ENCODE peak calls at places on chromosomes 13 and 19, in eight cellular contexts. N, Q, I, G, P, R, B and J are unnamed samples.

GRCh38 chr19:54644056-54644455 is 13.8 kb downstream of the LILRB1 start:
- DNase-seq in N (no peak), Q (no peak), I (no peak), G (no peak), P (no peak), R (no peak), B (peak; percentile 34), J (no peak)

GRCh38 chr13:59494560-59494970 is 669.2 kb downstream of the DIAPH3 start:
- DNase-seq in N (no peak), Q (no peak), I (peak; percentile 66), G (peak; percentile 43), P (no peak), R (no peak), B (no peak), J (peak; percentile 61)

GRCh38 chr13:112680741-112681360 is 9.0 kb upstream of the ATP11A start:
- DNase-seq in N (no peak), Q (no peak), I (no peak), G (no peak), P (no peak), R (no peak), B (no peak), J (no peak)

GRCh38 chr13:70388935-70389334 is 280.7 kb upstream of the KLHL1 start:
- DNase-seq in N (no peak), Q (no peak), I (no peak), G (no peak), P (no peak), R (no peak), B (no peak), J (no peak)

GRCh38 chr19:46225558-46226004 is 4.0 kb upstream of the IGFL1 start:
- DNase-seq in N (no peak), Q (no peak), I (no peak), G (no peak), P (no peak), R (peak; percentile 12), B (no peak), J (no peak)

GRCh38 chr19:1234041-1234669 is 3.6 kb downstream of the CBARP start:
- DNase-seq in N (no peak), Q (no peak), I (no peak), G (no peak), P (no peak), R (no peak), B (no peak), J (no peak)

GRCh38 chr13:45781553-45782326 is 69.8 kb downstream of the SIAH3 start:
- DNase-seq in N (no peak), Q (no peak), I (no peak), G (peak; percentile 80), P (no peak), R (no peak), B (peak; percentile 52), J (peak; percentile 76)

GRCh38 chr13:75960538-75960994 is 324.4 kb downstream of the LMO7 start:
- DNase-seq in N (no peak), Q (no peak), I (no peak), G (no peak), P (no peak), R (no peak), B (no peak), J (no peak)

GRCh38 chr13:20960663-20961309 is 58.2 kb upstream of the XPO4 start:
- DNase-seq in N (no peak), Q (no peak), I (no peak), G (no peak), P (no peak), R (no peak), B (no peak), J (no peak)

GRCh38 chr13:112990783-112991182 is 21.8 kb downstream of the MCF2L start:
- DNase-seq in N (no peak), Q (no peak), I (no peak), G (no peak), P (no peak), R (no peak), B (peak; percentile 87), J (no peak)

GRCh38 chr13:26965976-26966375 is 205.4 kb upstream of the GPR12 start:
- DNase-seq in N (no peak), Q (no peak), I (no peak), G (peak; percentile 81), P (no peak), R (no peak), B (peak; percentile 46), J (no peak)